ENCODE peak calls at places on chromosomes 2 and 18, in five cellular contexts. W is right cardiac atrium, Z is sigmoid colon, Y is gastrocnemius medialis, L is heart right ventricle. M is an unnamed sample.

GRCh38 chr2:97870396-97870843 is 125.3 kb downstream of the TMEM131 start:
- DNase-seq in Z (no peak), L (peak), W (no peak), Y (peak), M (no peak)

GRCh38 chr2:50358586-50358985 is 673.3 kb downstream of the NRXN1 start:
- DNase-seq in L (no peak), Z (peak), W (no peak), Y (no peak), M (no peak)

GRCh38 chr18:41818381-41819355 is 136.4 kb upstream of the PIK3C3 start:
- DNase-seq in W (no peak), Y (no peak), Z (no peak), L (no peak), M (no peak)

GRCh38 chr2:17851731-17852585 is 26.5 kb upstream of the KCNS3 start:
- DNase-seq in Z (peak), Y (peak), W (peak), L (peak), M (peak)

GRCh38 chr18:22265838-22266237 is 96.4 kb downstream of the GATA6 start:
- DNase-seq in L (no peak), W (peak), Y (no peak), Z (no peak), M (no peak)

GRCh38 chr2:21013043-21013816 is 30.6 kb downstream of the APOB start:
- DNase-seq in Z (no peak), L (no peak), Y (no peak), W (no peak), M (no peak)

GRCh38 chr2:444937-445884 is 157.3 kb upstream of the ALKAL2 start:
- DNase-seq in Y (no peak), Z (no peak), W (no peak), L (no peak), M (no peak)

GRCh38 chr2:33375054-33375453 is 101.4 kb upstream of the RASGRP3 start:
- DNase-seq in W (no peak), L (no peak), Y (no peak), Z (no peak), M (no peak)

GRCh38 chr18:76260941-76261472 is 234.0 kb downstream of the ZNF516 start:
- DNase-seq in Y (no peak), Z (no peak), L (no peak), W (no peak), M (no peak)

GRCh38 chr2:58896600-58896999 is 655.5 kb upstream of the FANCL start:
- DNase-seq in L (no peak), W (peak), Z (no peak), Y (no peak), M (no peak)

GRCh38 chr2:121664713-121665112 is 15.5 kb upstream of the CLASP1 start:
- DNase-seq in W (no peak), Y (no peak), Z (no peak), L (no peak), M (no peak)

GRCh38 chr18:58010265-58010664 is 33.8 kb upstream of the NEDD4L start:
- DNase-seq in Z (no peak), L (no peak), Y (no peak), W (no peak), M (no peak)

GRCh38 chr2:124264496-124265160 is 239.5 kb downstream of the CNTNAP5 start:
- DNase-seq in W (no peak), L (no peak), Y (no peak), Z (no peak), M (no peak)

GRCh38 chr2:45869165-45869501 is 217.7 kb downstream of the PRKCE start:
- DNase-seq in Z (no peak), Y (no peak), W (no peak), L (no peak), M (no peak)

GRCh38 chr2:65969161-65969560 is 465.8 kb upstream of the MEIS1 start:
- DNase-seq in Z (no peak), L (no peak), W (no peak), Y (no peak), M (no peak)

GRCh38 chr2:142682528-142682927 is 194.9 kb upstream of the KYNU start:
- DNase-seq in Y (no peak), L (no peak), Z (no peak), W (no peak), M (no peak)

GRCh38 chr18:35513181-35513932 is 15.6 kb upstream of the INO80C start:
- DNase-seq in L (no peak), Z (no peak), W (peak), Y (no peak), M (peak)

GRCh38 chr2:26347286-26347865 is 787 bp upstream of the ADGRF3 start:
- DNase-seq in Y (no peak), L (no peak), Z (no peak), W (no peak), M (no peak)

GRCh38 chr18:78086931-78087330 is 837.3 kb downstream of the GALR1 start:
- DNase-seq in Z (no peak), L (no peak), Y (no peak), W (no peak), M (no peak)

GRCh38 chr2:215900203-215900611 is 113.1 kb downstream of the MREG start:
- DNase-seq in W (no peak), L (no peak), Z (no peak), Y (peak), M (peak)

GRCh38 chr2:170822292-170822884 is 5.7 kb downstream of the GAD1 start:
- DNase-seq in W (peak), Z (no peak), Y (no peak), L (no peak), M (no peak)

GRCh38 chr2:137942037-137942784 is 22.1 kb upstream of the HNMT start:
- DNase-seq in Z (no peak), L (no peak), W (no peak), Y (no peak), M (no peak)

GRCh38 chr18:26479065-26479685 is 69.2 kb downstream of the KCTD1 start:
- DNase-seq in L (no peak), W (peak), Y (no peak), Z (no peak), M (no peak)

GRCh38 chr18:26483633-26484032 is 64.7 kb downstream of the KCTD1 start:
- DNase-seq in L (no peak), Y (no peak), Z (no peak), W (no peak), M (no peak)

GRCh38 chr18:26479686-26480079 is 68.7 kb downstream of the KCTD1 start:
- DNase-seq in Y (no peak), Z (no peak), W (no peak), L (no peak), M (no peak)

GRCh38 chr18:26480897-26481795 is 67.2 kb downstream of the KCTD1 start:
- DNase-seq in Z (no peak), L (no peak), W (no peak), Y (no peak), M (no peak)

DNA sequence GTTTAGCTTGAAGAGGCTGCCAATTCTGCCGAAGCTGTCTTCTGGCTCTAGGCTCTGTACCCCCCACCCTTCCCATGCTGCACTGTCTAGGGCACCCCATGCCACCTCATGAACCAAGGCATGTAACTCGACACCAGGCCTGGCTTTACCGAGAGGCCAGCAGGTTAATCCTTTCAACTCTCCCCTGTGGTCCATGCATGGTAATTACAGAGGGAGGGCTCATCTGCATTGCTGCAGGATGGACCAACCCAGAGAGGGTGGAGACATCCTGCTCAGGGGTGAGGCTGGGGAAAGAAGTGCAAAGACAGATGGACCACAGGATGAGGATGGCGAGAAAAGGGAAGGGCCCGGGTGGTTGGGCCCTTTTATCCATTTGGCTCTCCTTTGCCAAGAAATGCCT is 65.8 kb downstream of the KCTD1 start:
- DNase-seq in Y (no peak), W (no peak), L (no peak), Z (no peak), M (no peak)
- H3K27ac ChIP-seq in Y (no peak), W (no peak), L (no peak), Z (no peak), M (no peak)

DNA sequence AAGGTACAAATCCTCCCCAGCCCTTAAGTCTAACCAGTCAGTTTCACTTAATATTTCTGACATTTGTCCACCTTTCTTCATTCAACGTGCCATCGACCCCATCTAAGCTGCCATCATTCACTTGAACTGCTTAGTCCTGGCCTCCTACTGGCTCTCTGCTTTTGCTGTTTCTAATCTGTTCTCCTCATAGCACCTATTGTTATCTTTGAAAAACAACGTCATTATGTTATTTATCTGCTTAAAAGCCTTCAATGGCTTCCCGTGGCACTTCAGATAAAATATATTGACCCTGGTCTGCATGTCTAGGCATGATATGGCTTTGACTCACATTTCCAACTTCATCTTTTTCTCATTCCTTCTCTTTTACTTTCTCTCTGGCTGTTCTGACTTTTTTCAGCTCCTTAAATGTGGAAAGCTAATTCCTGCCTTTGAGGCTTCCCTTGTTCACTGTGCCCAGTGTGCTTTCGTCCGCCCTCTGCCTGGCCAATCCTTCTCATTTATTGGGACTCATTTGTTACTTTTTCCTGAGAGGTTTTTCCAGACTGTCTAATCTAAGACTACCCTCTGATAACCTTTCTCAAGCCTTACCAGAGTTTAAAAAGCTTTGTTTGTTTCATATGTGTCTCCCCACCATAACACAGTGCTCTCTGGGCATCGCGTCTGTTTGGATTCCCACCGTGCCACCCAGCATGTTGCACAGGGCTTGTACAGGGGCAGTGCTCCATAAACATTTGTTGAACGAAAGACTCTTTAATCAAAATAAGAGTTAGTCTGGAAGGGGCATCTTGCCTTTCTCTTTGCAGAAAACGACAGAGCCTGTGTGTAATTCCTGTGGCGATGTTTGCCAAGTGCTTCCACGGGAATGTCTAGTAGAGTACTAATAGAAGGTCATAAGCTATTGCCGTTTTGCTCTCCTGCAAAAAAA is 183.9 kb downstream of the FMNL2 start:
- DNase-seq in L (no peak), Z (no peak), W (no peak), Y (no peak), M (no peak)
- H3K4me3 ChIP-seq in L (no peak), Z (no peak), W (peak), Y (no peak), M (no peak)

DNA sequence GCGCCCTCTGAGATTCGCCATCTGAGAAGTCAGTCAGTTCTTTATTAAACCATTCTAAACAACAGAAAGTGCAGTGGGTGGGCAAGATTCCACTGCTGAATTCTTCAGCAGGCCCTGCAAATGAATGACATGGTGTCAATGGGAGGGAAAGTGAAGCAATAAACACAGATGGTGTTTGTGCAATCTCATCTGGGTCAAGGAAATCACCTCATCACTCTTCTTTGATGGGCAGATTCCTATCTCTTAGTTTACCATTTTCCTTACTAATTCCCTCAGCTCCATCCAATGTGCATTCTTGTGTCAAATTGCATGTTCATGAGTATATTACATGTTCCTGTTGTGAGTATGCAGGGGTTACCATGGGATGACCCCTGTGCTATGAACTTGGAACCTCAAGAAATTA is 100.7 kb upstream of the CYP1B1 start:
- DNase-seq in Z (no peak), L (no peak), Y (peak), W (no peak), M (no peak)
- H3K27ac ChIP-seq in Z (no peak), L (no peak), Y (peak), W (no peak), M (peak)

GRCh38 chr18:54825626-54826344 is 2.5 kb upstream of the RAB27B start:
- DNase-seq in Z (no peak), Y (no peak), L (no peak), W (no peak), M (no peak)

GRCh38 chr18:54828290-54828871 is at the start of gene RAB27B:
- DNase-seq in Y (peak), L (peak), W (peak), Z (peak), M (peak)

GRCh38 chr18:54828986-54829385 is 709 bp downstream of the RAB27B start:
- DNase-seq in Z (no peak), Y (no peak), L (no peak), W (no peak), M (no peak)

GRCh38 chr18:54829856-54830255 is 1.6 kb downstream of the RAB27B start:
- DNase-seq in W (no peak), Z (no peak), Y (no peak), L (no peak), M (no peak)

DNA sequence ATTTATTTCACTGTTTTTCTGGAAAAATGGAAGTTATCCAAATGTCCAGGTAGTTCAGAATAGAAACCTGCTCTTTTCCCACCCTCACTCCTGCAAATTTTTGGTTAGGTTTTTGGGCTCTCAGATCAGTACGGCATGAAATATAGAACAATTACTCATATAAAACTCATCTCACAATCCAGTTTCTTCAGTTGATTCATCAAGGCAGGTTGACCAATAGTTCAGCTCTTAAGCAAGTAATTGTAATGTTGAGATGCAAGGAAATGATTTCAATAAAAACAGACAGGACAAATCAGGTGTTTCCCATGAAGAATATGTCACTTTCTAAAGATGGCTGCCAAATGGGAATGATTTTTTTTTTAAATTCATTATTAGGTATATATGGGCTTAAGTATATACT is 2.0 kb downstream of the RAB27B start:
- DNase-seq in L (no peak), W (no peak), Z (no peak), Y (no peak), M (no peak)
- H3K4me3 ChIP-seq in L (no peak), W (no peak), Z (no peak), Y (no peak), M (no peak)

DNA sequence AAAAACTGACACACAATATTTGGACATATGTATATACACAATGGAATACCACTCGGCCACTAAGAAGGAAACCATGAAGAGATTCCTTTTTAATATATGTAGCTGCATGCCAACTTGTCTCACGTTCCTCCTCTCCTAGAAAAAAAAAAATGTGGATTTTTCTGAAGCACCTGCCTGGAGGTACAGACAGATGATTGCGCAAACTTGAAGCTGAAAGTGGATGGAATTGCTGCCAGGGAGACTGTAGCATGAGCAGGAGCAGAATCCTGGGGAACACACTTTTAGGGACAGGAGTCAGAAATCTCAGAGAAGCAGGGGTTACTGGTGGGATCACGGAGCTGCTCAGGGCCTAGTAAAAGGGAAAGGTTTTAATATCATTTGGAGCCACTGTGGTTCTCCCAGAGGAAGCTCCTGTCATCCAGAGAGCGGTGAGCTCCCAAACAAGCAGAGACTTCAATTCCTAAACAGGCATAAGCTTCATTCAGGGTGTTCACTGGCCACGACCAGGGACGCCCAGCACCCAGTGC is 640 bp upstream of the SPR start:
- DNase-seq in Z (no peak), Y (no peak), L (no peak), W (no peak), M (no peak)
- H3K27ac ChIP-seq in Z (peak), Y (peak), L (peak), W (no peak), M (peak)

GRCh38 chr2:167862787-167863186 is 384.6 kb downstream of the STK39 start:
- DNase-seq in W (no peak), Z (no peak), Y (no peak), L (no peak), M (no peak)

GRCh38 chr2:167859676-167860075 is 387.7 kb downstream of the STK39 start:
- DNase-seq in Y (no peak), Z (no peak), L (no peak), W (no peak), M (no peak)

GRCh38 chr2:167862296-167862695 is 385.1 kb downstream of the STK39 start:
- DNase-seq in L (no peak), Z (no peak), Y (no peak), W (no peak), M (no peak)

GRCh38 chr2:167861574-167862193 is 385.7 kb downstream of the STK39 start:
- DNase-seq in Z (no peak), W (no peak), L (no peak), Y (no peak), M (no peak)

GRCh38 chr2:167863377-167863776 is 384.0 kb downstream of the STK39 start:
- DNase-seq in L (no peak), Y (no peak), Z (no peak), W (no peak), M (no peak)
- H3K4me3 ChIP-seq in L (no peak), Y (no peak), Z (no peak), W (no peak), M (no peak)

GRCh38 chr2:220994841-220995240 is 577.3 kb downstream of the EPHA4 start:
- DNase-seq in Z (no peak), W (no peak), L (no peak), Y (no peak), M (no peak)

GRCh38 chr2:221001377-221001776 is 570.7 kb downstream of the EPHA4 start:
- DNase-seq in W (no peak), Z (no peak), L (no peak), Y (no peak), M (no peak)

GRCh38 chr2:220998156-220998555 is 573.9 kb downstream of the EPHA4 start:
- DNase-seq in Z (no peak), L (no peak), Y (no peak), W (no peak), M (no peak)

GRCh38 chr2:221002101-221002500 is 570.0 kb downstream of the EPHA4 start:
- DNase-seq in W (no peak), L (no peak), Z (no peak), Y (no peak), M (no peak)

DNA sequence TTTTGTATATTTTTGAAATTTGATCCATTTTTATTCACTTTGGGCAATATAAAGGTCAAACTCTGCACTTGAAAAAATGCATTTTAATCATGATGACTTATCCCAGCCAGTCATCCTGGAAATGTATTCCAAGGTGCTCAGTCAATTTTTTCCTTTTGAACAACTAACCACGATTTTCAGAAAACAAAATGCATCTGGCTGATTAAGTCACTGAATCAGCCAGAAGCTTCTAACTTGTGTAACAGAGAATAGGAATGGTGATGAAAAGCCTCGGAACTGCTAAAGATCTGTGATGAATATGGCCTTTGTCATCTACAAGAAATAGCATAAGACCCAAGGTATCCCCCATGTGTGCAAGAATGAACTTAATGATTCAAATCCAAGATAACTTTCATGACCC is 572.8 kb downstream of the EPHA4 start:
- DNase-seq in W (no peak), Z (no peak), L (no peak), Y (no peak), M (no peak)
- H3K27ac ChIP-seq in W (no peak), Z (no peak), L (no peak), Y (no peak), M (no peak)

DNA sequence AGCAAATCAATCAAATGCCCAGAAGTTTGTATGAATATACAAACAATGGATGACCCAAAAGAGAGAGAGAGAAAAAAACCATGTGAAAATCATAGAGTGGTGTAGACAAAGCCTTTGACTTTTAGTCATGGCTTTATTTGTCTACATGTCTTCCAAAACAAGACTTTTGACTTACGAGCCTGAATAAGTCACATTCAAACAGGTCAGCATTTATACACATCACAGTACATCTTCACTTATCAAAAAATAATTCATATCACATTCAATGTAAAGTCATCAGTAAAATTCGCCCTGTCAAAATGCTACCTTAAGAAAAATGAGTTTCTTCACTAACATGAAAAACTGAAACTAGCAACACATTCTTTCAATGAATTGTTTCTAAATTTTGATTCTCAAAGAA is 1.9 kb downstream of the IFIH1 start:
- DNase-seq in L (no peak), Z (no peak), W (no peak), Y (no peak), M (no peak)
- H3K4me3 ChIP-seq in L (peak), Z (no peak), W (peak), Y (no peak), M (peak)